ENCODE peak calls at places on chromosome 19, in six cellular contexts. B, M, K, O, I and R are unnamed samples.

GRCh38 chr19:55581828-55582223 is 1.2 kb upstream of the ZNF579 start:
- DNase-seq in K (no peak), B (peak), O (no peak), I (no peak), M (no peak), R (no peak)

GRCh38 chr19:52099497-52100138 is 4.1 kb upstream of the ZNF841 start:
- DNase-seq in K (no peak), M (peak), O (peak), I (no peak), B (no peak), R (peak)

GRCh38 chr19:16381756-16382401 is 57.3 kb downstream of the KLF2 start:
- DNase-seq in M (no peak), B (no peak), K (no peak), O (no peak), I (peak), R (peak)

GRCh38 chr19:39197808-39198207 is 1.0 kb downstream of the NCCRP1 start:
- DNase-seq in K (no peak), O (no peak), I (no peak), M (no peak), B (no peak), R (no peak)

GRCh38 chr19:1616396-1616795 is 11.1 kb upstream of the UQCR11 start:
- DNase-seq in M (no peak), B (no peak), O (no peak), I (no peak), K (no peak), R (no peak)

GRCh38 chr19:6744381-6745288 is 5.2 kb downstream of the TRIP10 start:
- DNase-seq in K (no peak), M (peak), O (peak), I (peak), B (peak), R (peak)

GRCh38 chr19:46840157-46840942 is 10.3 kb downstream of the AP2S1 start:
- DNase-seq in K (no peak), M (peak), O (peak), I (peak), B (peak), R (peak)

GRCh38 chr19:4823577-4823976 is 7.9 kb downstream of the TICAM1 start:
- DNase-seq in M (no peak), B (no peak), O (no peak), I (no peak), K (no peak), R (no peak)

GRCh38 chr19:8654591-8655339 is 24.3 kb downstream of the NFILZ start:
- DNase-seq in B (peak), I (peak), M (peak), K (peak), O (peak), R (peak)

GRCh38 chr19:38849746-38850230 is at the start of gene HNRNPL:
- DNase-seq in K (peak), M (no peak), I (peak), B (no peak), O (no peak), R (no peak)

GRCh38 chr19:18943465-18943864 is 2.4 kb upstream of the HOMER3 start:
- DNase-seq in B (no peak), O (no peak), K (no peak), I (no peak), M (no peak), R (no peak)

GRCh38 chr19:53600217-53600616 is 31.6 kb upstream of the DPRX start:
- DNase-seq in M (no peak), O (no peak), B (no peak), I (no peak), K (no peak), R (no peak)

GRCh38 chr19:49844138-49844740 is 6.7 kb upstream of the PTOV1 start:
- DNase-seq in K (no peak), I (no peak), O (no peak), M (no peak), B (no peak), R (no peak)

GRCh38 chr19:38247734-38248268 is 8.4 kb downstream of the PPP1R14A start:
- DNase-seq in M (no peak), O (peak), K (no peak), B (peak), I (no peak), R (no peak)

GRCh38 chr19:19436137-19436691 is 30.7 kb downstream of the GATAD2A start:
- DNase-seq in I (no peak), M (no peak), B (no peak), O (no peak), K (no peak), R (no peak)

GRCh38 chr19:56839665-56840451 is 668 bp downstream of the PEG3 start:
- DNase-seq in I (peak), O (no peak), M (peak), K (no peak), B (peak), R (peak)

GRCh38 chr19:41939861-41940442 is 11.7 kb upstream of the ERFL start:
- DNase-seq in O (no peak), I (no peak), M (no peak), K (no peak), B (peak), R (no peak)

GRCh38 chr19:30330266-30330665 is 41.9 kb upstream of the ZNF536 start:
- DNase-seq in I (no peak), O (no peak), K (no peak), M (no peak), B (no peak), R (no peak)

GRCh38 chr19:33802801-33803200 is 6.1 kb downstream of the KCTD15 start:
- DNase-seq in B (no peak), K (no peak), I (no peak), M (no peak), O (no peak), R (no peak)